ENCODE peak calls at places on chromosome 18, in nine cellular contexts. One of them, this sample, is unnamed.

GRCh38 chr18:31546476-31546875 is 45.2 kb upstream of the TTR start:
- DNase-seq in mesendoderm: no peak
- DNase-seq in T follicular helper cell: no peak
- DNase-seq in HFFc6: no peak
- DNase-seq in mesothelial cell of epicardium: no peak
- DNase-seq in AG10803: no peak
- DNase-seq in GM03348: no peak
- DNase-seq in natural killer cell treated with Interleukin-12 subunit alpha and Interleukin-12 subunit beta and Interleukin-15 and Interleukin-18, amount 100 ng/mL, for 72 hours: no peak
- DNase-seq in cardiac muscle cell: peak
- DNase-seq in this sample: no peak

GRCh38 chr18:53984021-53984420 is 240.4 kb downstream of the MBD2 start:
- DNase-seq in mesendoderm: no peak
- DNase-seq in T follicular helper cell: no peak
- DNase-seq in HFFc6: no peak
- DNase-seq in mesothelial cell of epicardium: no peak
- DNase-seq in AG10803: peak
- DNase-seq in GM03348: no peak
- DNase-seq in natural killer cell treated with Interleukin-12 subunit alpha and Interleukin-12 subunit beta and Interleukin-15 and Interleukin-18, amount 100 ng/mL, for 72 hours: no peak
- DNase-seq in cardiac muscle cell: peak
- DNase-seq in this sample: no peak

GRCh38 chr18:22872894-22873537 is 60.1 kb upstream of the RBBP8 start:
- DNase-seq in mesendoderm: no peak
- DNase-seq in T follicular helper cell: no peak
- DNase-seq in HFFc6: no peak
- DNase-seq in mesothelial cell of epicardium: no peak
- DNase-seq in AG10803: no peak
- DNase-seq in GM03348: no peak
- DNase-seq in natural killer cell treated with Interleukin-12 subunit alpha and Interleukin-12 subunit beta and Interleukin-15 and Interleukin-18, amount 100 ng/mL, for 72 hours: no peak
- DNase-seq in cardiac muscle cell: peak
- DNase-seq in this sample: no peak

GRCh38 chr18:45556217-45556616 is 59.1 kb upstream of the SLC14A2 start:
- DNase-seq in mesendoderm: no peak
- DNase-seq in T follicular helper cell: no peak
- DNase-seq in HFFc6: no peak
- DNase-seq in mesothelial cell of epicardium: no peak
- DNase-seq in AG10803: no peak
- DNase-seq in GM03348: no peak
- DNase-seq in natural killer cell treated with Interleukin-12 subunit alpha and Interleukin-12 subunit beta and Interleukin-15 and Interleukin-18, amount 100 ng/mL, for 72 hours: no peak
- DNase-seq in cardiac muscle cell: no peak
- DNase-seq in this sample: no peak

GRCh38 chr18:11817229-11817628 is 34.0 kb upstream of the CHMP1B start:
- DNase-seq in mesendoderm: no peak
- DNase-seq in T follicular helper cell: no peak
- DNase-seq in HFFc6: no peak
- DNase-seq in mesothelial cell of epicardium: no peak
- DNase-seq in AG10803: no peak
- DNase-seq in GM03348: no peak
- DNase-seq in natural killer cell treated with Interleukin-12 subunit alpha and Interleukin-12 subunit beta and Interleukin-15 and Interleukin-18, amount 100 ng/mL, for 72 hours: no peak
- DNase-seq in cardiac muscle cell: no peak
- DNase-seq in this sample: no peak

GRCh38 chr18:74197705-74198341 is 49.5 kb downstream of the TIMM21 start:
- DNase-seq in mesendoderm: no peak
- DNase-seq in T follicular helper cell: no peak
- DNase-seq in HFFc6: no peak
- DNase-seq in mesothelial cell of epicardium: no peak
- DNase-seq in AG10803: no peak
- DNase-seq in GM03348: no peak
- DNase-seq in natural killer cell treated with Interleukin-12 subunit alpha and Interleukin-12 subunit beta and Interleukin-15 and Interleukin-18, amount 100 ng/mL, for 72 hours: no peak
- DNase-seq in cardiac muscle cell: no peak
- DNase-seq in this sample: no peak

GRCh38 chr18:22701326-22701725 is 231.8 kb upstream of the RBBP8 start:
- DNase-seq in mesendoderm: no peak
- DNase-seq in T follicular helper cell: no peak
- DNase-seq in HFFc6: no peak
- DNase-seq in mesothelial cell of epicardium: no peak
- DNase-seq in AG10803: no peak
- DNase-seq in GM03348: no peak
- DNase-seq in natural killer cell treated with Interleukin-12 subunit alpha and Interleukin-12 subunit beta and Interleukin-15 and Interleukin-18, amount 100 ng/mL, for 72 hours: no peak
- DNase-seq in cardiac muscle cell: no peak
- DNase-seq in this sample: no peak

GRCh38 chr18:12750076-12750707 is 47.4 kb downstream of the PSMG2 start:
- DNase-seq in mesendoderm: peak
- DNase-seq in T follicular helper cell: no peak
- DNase-seq in HFFc6: no peak
- DNase-seq in mesothelial cell of epicardium: no peak
- DNase-seq in AG10803: peak
- DNase-seq in GM03348: no peak
- DNase-seq in natural killer cell treated with Interleukin-12 subunit alpha and Interleukin-12 subunit beta and Interleukin-15 and Interleukin-18, amount 100 ng/mL, for 72 hours: no peak
- DNase-seq in cardiac muscle cell: no peak
- DNase-seq in this sample: no peak

GRCh38 chr18:76859474-76860339 is 37.4 kb downstream of the ZNF236 start:
- DNase-seq in mesendoderm: no peak
- DNase-seq in T follicular helper cell: no peak
- DNase-seq in HFFc6: no peak
- DNase-seq in mesothelial cell of epicardium: no peak
- DNase-seq in AG10803: no peak
- DNase-seq in GM03348: no peak
- DNase-seq in natural killer cell treated with Interleukin-12 subunit alpha and Interleukin-12 subunit beta and Interleukin-15 and Interleukin-18, amount 100 ng/mL, for 72 hours: no peak
- DNase-seq in cardiac muscle cell: no peak
- DNase-seq in this sample: peak

GRCh38 chr18:10421859-10422258 is 32.6 kb upstream of the APCDD1 start:
- DNase-seq in mesendoderm: no peak
- DNase-seq in T follicular helper cell: no peak
- DNase-seq in HFFc6: peak
- DNase-seq in mesothelial cell of epicardium: no peak
- DNase-seq in AG10803: peak
- DNase-seq in GM03348: peak
- DNase-seq in natural killer cell treated with Interleukin-12 subunit alpha and Interleukin-12 subunit beta and Interleukin-15 and Interleukin-18, amount 100 ng/mL, for 72 hours: no peak
- DNase-seq in cardiac muscle cell: peak
- DNase-seq in this sample: no peak